ENCODE peak calls at places on chromosomes 3 and 15, in four cellular contexts. Y, R, L and A are unnamed samples. For H3K4me1, the result is how much of the 10 kb centered on the place peaks cover.

GRCh38 chr3:32138545-32139104 is 32.2 kb downstream of the GPD1L start:
- DNase-seq in Y (no peak), R (no peak), L (no peak), A (no peak)

GRCh38 chr3:108511490-108511889 is 1.1 kb upstream of the MYH15 start:
- DNase-seq in Y (no peak), R (no peak), L (no peak), A (no peak)

GRCh38 chr3:140499114-140499757 is 178.6 kb upstream of the TRIM42 start:
- DNase-seq in Y (no peak), R (no peak), L (no peak), A (no peak)

GRCh38 chr3:54983266-54983910 is 55.5 kb upstream of the LRTM1 start:
- DNase-seq in Y (no peak), R (no peak), L (no peak), A (no peak)

GRCh38 chr3:134552776-134553175 is 66.9 kb downstream of the CEP63 start:
- DNase-seq in Y (no peak), R (no peak), L (no peak), A (no peak)

GRCh38 chr3:84108442-84108971 is 850.3 kb upstream of the CADM2 start:
- DNase-seq in Y (peak), R (no peak), L (no peak), A (no peak)

GRCh38 chr3:30355622-30356021 is 250.8 kb upstream of the TGFBR2 start:
- DNase-seq in Y (no peak), R (no peak), L (no peak), A (no peak)

GRCh38 chr3:181879926-181880325 is 168.2 kb downstream of the SOX2 start:
- DNase-seq in Y (no peak), R (no peak), L (no peak), A (no peak)

GRCh38 chr3:147392083-147392916 is 14.0 kb downstream of the ZIC4 start:
- DNase-seq in Y (no peak), R (no peak), L (no peak), A (no peak)

GRCh38 chr15:85037617-85038016 is 56.0 kb downstream of the PDE8A start:
- DNase-seq in Y (no peak), R (no peak), L (no peak), A (no peak)

GRCh38 chr3:159075302-159075701 is 273.4 kb downstream of the MFSD1 start:
- DNase-seq in Y (no peak), R (no peak), L (no peak), A (no peak)

GRCh38 chr15:25711691-25712090 is 151.4 kb downstream of the ATP10A start:
- DNase-seq in Y (no peak), R (no peak), L (no peak), A (no peak)
- H3K4me3 ChIP-seq in Y (no peak), R (no peak), L (no peak), A (no peak)

DNA sequence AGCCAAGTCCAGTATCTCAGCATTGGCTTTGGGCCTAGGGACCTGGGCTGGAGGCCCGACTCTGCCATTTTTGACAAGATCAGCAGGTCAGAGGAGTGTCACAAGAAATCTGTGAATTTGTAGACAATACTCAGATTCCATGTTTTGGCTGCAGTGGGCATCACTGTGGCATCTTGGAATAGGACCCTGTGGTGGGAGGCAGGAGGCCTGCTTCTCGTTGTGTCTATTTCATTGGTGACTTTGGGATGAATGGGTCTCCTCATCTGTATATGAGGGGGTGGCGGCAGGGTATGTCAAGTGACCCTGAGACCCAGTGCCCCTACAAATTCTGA is 3.3 kb downstream of the C15orf39 start:
- DNase-seq in Y (no peak), R (no peak), L (no peak), A (no peak)
- H3K4me1 ChIP-seq in Y (under half), R (under half), L (half or more), A (half or more)

GRCh38 chr15:93614446-93615104 is 525.6 kb upstream of the RGMA start:
- DNase-seq in Y (no peak), R (peak), L (peak), A (no peak)

GRCh38 chr15:93619597-93619996 is 530.6 kb upstream of the RGMA start:
- DNase-seq in Y (no peak), R (no peak), L (no peak), A (no peak)

GRCh38 chr15:93617443-93617842 is 528.4 kb upstream of the RGMA start:
- DNase-seq in Y (no peak), R (no peak), L (no peak), A (no peak)
- TF ChIP-seq CTCF in Y (no peak), R (no peak), L (no peak), A (no peak)

DNA sequence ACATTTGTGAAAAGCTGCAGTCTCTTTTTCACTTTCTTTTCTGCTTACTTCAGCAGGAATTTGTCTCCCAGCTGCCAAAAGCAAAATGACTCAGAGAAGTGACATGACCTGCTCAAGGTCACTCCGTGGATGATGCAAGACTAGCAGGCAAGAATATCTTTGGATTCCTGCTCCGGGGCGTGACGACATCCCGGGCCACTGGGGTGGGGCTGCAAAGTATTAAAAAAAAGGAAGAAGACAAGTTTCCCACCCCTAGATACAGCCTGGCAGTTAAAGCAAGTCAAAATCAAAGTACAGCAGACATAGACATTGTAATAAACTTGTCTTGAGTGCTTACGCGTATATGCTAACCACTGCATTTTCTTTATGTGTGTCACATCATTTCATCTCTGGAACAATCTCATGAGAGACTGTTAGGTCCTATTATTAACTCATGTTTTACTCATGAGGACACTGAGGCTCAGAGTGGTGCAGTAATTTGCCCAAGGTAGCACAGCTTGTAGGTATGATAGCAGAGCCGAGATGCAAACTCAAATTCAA is 485.2 kb upstream of the PROK2 start:
- DNase-seq in Y (peak), R (peak), L (peak), A (peak)
- H3K4me3 ChIP-seq in Y (no peak), R (no peak), L (no peak), A (no peak)

GRCh38 chr15:48637639-48638038 is 7.9 kb downstream of the FBN1 start:
- DNase-seq in Y (no peak), R (no peak), L (no peak), A (no peak)
- H3K4me1 ChIP-seq in Y (under half), R (under half), L (under half), A (under half)

GRCh38 chr3:58567251-58567515 is 10.0 kb downstream of the FAM107A start:
- DNase-seq in Y (no peak), R (no peak), L (no peak), A (no peak)

GRCh38 chr3:58566398-58567250 is 10.6 kb downstream of the FAM107A start:
- DNase-seq in Y (no peak), R (peak), L (no peak), A (no peak)

GRCh38 chr3:58569287-58570001 is 7.7 kb downstream of the FAM107A start:
- DNase-seq in Y (no peak), R (no peak), L (no peak), A (no peak)

GRCh38 chr3:58570851-58571250 is 6.3 kb downstream of the FAM107A start:
- DNase-seq in Y (no peak), R (no peak), L (no peak), A (no peak)

GRCh38 chr3:58568572-58569286 is 8.5 kb downstream of the FAM107A start:
- DNase-seq in Y (no peak), R (peak), L (peak), A (peak)
- TF ChIP-seq CTCF in Y (peak), R (peak), L (peak), A (peak)

GRCh38 chr3:197298858-197299854 is 744 bp upstream of the DLG1 start:
- DNase-seq in Y (no peak), R (no peak), L (peak), A (peak)
- H3K4me3 ChIP-seq in Y (peak), R (peak), L (peak), A (peak)

GRCh38 chr15:68599153-68599545 is 20.4 kb downstream of the CORO2B start:
- DNase-seq in Y (no peak), R (no peak), L (no peak), A (no peak)
- H3K4me1 ChIP-seq in Y (under half), R (under half), L (half or more), A (under half)

DNA sequence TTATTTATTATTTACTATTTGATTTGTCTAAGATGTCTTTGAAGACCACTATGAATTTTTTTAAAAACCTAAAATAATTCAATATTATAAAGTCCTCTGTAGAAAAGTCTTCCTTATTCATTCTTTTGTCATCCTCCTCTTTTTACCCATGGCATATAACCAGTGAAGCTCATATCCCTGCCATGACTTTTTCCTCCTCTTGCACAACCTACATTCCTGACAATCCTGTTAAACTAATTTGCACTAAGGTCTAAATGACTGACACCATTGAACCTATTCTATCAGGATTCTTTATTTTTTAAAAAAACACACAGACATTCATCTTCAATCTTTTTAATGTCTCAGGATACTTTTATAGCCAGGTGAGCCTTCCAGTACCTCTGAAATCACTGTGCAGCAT is 159.9 kb upstream of the SLC2A2 start:
- DNase-seq in Y (no peak), R (no peak), L (no peak), A (no peak)
- TF ChIP-seq CTCF in Y (no peak), R (no peak), L (no peak), A (no peak)

DNA sequence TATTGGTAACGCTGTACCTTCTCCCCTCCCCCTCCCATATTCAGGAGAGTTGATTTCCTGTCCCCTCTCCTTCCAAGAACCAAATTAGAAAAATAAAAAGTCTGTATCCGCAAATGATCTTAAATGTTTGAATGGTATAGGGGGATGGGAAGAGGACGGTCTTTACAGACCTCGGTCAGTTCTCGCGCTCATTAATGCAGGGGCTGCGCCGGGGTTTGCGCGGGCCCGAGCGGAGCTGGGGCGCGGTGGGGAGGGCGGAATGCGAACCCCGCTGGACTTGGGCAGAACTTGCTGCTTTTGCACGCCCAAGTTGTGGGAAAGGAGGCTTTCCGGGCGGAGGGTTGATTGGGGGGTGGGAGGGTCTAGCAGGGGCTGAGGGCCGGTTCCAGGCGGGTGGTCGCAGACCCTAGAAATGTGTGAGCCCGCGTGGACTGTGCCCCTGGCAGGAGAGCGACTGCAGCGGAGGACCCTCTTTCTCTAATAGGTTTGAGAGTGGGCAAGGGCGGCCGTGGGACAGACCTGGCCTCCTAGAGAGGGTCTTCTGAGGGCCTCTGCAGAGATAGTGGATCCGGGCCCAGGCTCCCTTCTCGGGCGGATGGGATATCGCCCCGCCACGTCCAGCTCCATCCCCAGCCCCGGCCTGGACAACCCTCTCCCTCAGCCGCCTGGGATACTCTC is 11.1 kb downstream of the NR2F2 start:
- DNase-seq in Y (no peak), R (peak), L (no peak), A (no peak)
- H3K4me3 ChIP-seq in Y (peak), R (peak), L (peak), A (peak)